ENCODE peak calls at places on chromosome 12, in ten cellular contexts. One of them, this sample, is unnamed.

GRCh38 chr12:3962661-3963483 is 89.7 kb upstream of the PARP11 start:
- DNase-seq in activated CD8-positive, alpha-beta memory T cell treated with anti-CD3 and anti-CD28 coated beads, Interleukin-2, amount 50 U/mL, for 4 hours: peak; percentile 66
- DNase-seq in Right ventricle myocardium superior: no peak
- DNase-seq in NCI-H460: no peak
- DNase-seq in uterus: no peak
- DNase-seq in HEK293T: no peak
- DNase-seq in GM13977: no peak
- DNase-seq in AG10803: no peak
- DNase-seq in effector memory CD8-positive, alpha-beta T cell: peak; percentile 22
- DNase-seq in EL: no peak
- DNase-seq in this sample: no peak

GRCh38 chr12:18546399-18546798 is 191.4 kb downstream of the PLCZ1 start:
- DNase-seq in EL: peak; percentile 21
- DNase-seq in HEK293T: no peak
- DNase-seq in AG10803: peak; percentile 63
- DNase-seq in NCI-H460: peak; percentile 6
- DNase-seq in activated CD8-positive, alpha-beta memory T cell treated with anti-CD3 and anti-CD28 coated beads, Interleukin-2, amount 50 U/mL, for 4 hours: no peak
- DNase-seq in effector memory CD8-positive, alpha-beta T cell: no peak
- DNase-seq in GM13977: no peak
- DNase-seq in Right ventricle myocardium superior: no peak
- DNase-seq in uterus: no peak
- DNase-seq in this sample: no peak

GRCh38 chr12:131209082-131210070 is 255.7 kb downstream of the ADGRD1 start:
- DNase-seq in AG10803: no peak
- DNase-seq in uterus: no peak
- DNase-seq in effector memory CD8-positive, alpha-beta T cell: no peak
- DNase-seq in activated CD8-positive, alpha-beta memory T cell treated with anti-CD3 and anti-CD28 coated beads, Interleukin-2, amount 50 U/mL, for 4 hours: no peak
- DNase-seq in EL: no peak
- DNase-seq in NCI-H460: no peak
- DNase-seq in HEK293T: no peak
- DNase-seq in Right ventricle myocardium superior: no peak
- DNase-seq in GM13977: peak; percentile 14
- DNase-seq in this sample: no peak

GRCh38 chr12:127628655-127629054 is 638.3 kb upstream of the TMEM132C start:
- DNase-seq in AG10803: peak; percentile 84
- DNase-seq in uterus: no peak
- DNase-seq in effector memory CD8-positive, alpha-beta T cell: no peak
- DNase-seq in GM13977: no peak
- DNase-seq in Right ventricle myocardium superior: no peak
- DNase-seq in NCI-H460: no peak
- DNase-seq in activated CD8-positive, alpha-beta memory T cell treated with anti-CD3 and anti-CD28 coated beads, Interleukin-2, amount 50 U/mL, for 4 hours: no peak
- DNase-seq in HEK293T: no peak
- DNase-seq in EL: peak; percentile 54
- DNase-seq in this sample: no peak

GRCh38 chr12:72271401-72271740 is 799 bp upstream of the TRHDE start:
- DNase-seq in EL: peak; percentile 77
- DNase-seq in Right ventricle myocardium superior: no peak
- DNase-seq in effector memory CD8-positive, alpha-beta T cell: no peak
- DNase-seq in AG10803: no peak
- DNase-seq in NCI-H460: no peak
- DNase-seq in activated CD8-positive, alpha-beta memory T cell treated with anti-CD3 and anti-CD28 coated beads, Interleukin-2, amount 50 U/mL, for 4 hours: no peak
- DNase-seq in GM13977: peak; percentile 19
- DNase-seq in HEK293T: peak; percentile 66
- DNase-seq in uterus: peak; percentile 22
- DNase-seq in this sample: no peak

GRCh38 chr12:57066245-57066644 is 12.3 kb downstream of the NEMP1 start:
- DNase-seq in Right ventricle myocardium superior: no peak
- DNase-seq in NCI-H460: no peak
- DNase-seq in GM13977: no peak
- DNase-seq in uterus: no peak
- DNase-seq in AG10803: no peak
- DNase-seq in HEK293T: no peak
- DNase-seq in effector memory CD8-positive, alpha-beta T cell: no peak
- DNase-seq in activated CD8-positive, alpha-beta memory T cell treated with anti-CD3 and anti-CD28 coated beads, Interleukin-2, amount 50 U/mL, for 4 hours: no peak
- DNase-seq in EL: no peak
- DNase-seq in this sample: no peak

GRCh38 chr12:52058631-52059324 is 7.5 kb downstream of the NR4A1 start:
- DNase-seq in HEK293T: no peak
- DNase-seq in GM13977: no peak
- DNase-seq in NCI-H460: no peak
- DNase-seq in uterus: peak; percentile 30
- DNase-seq in EL: no peak
- DNase-seq in AG10803: no peak
- DNase-seq in effector memory CD8-positive, alpha-beta T cell: no peak
- DNase-seq in activated CD8-positive, alpha-beta memory T cell treated with anti-CD3 and anti-CD28 coated beads, Interleukin-2, amount 50 U/mL, for 4 hours: no peak
- DNase-seq in Right ventricle myocardium superior: no peak
- DNase-seq in this sample: peak; percentile 81

GRCh38 chr12:16347391-16348298 is at the start of gene MGST1:
- DNase-seq in AG10803: peak; percentile 55
- DNase-seq in NCI-H460: peak; percentile 70
- DNase-seq in GM13977: no peak
- DNase-seq in HEK293T: peak; percentile 42
- DNase-seq in EL: peak; percentile 61
- DNase-seq in activated CD8-positive, alpha-beta memory T cell treated with anti-CD3 and anti-CD28 coated beads, Interleukin-2, amount 50 U/mL, for 4 hours: no peak
- DNase-seq in uterus: peak; percentile 60
- DNase-seq in Right ventricle myocardium superior: peak; percentile 85
- DNase-seq in effector memory CD8-positive, alpha-beta T cell: no peak
- DNase-seq in this sample: no peak

GRCh38 chr12:57089259-57090245 is 638 bp downstream of the NAB2 start:
- DNase-seq in Right ventricle myocardium superior: peak; percentile 89
- DNase-seq in activated CD8-positive, alpha-beta memory T cell treated with anti-CD3 and anti-CD28 coated beads, Interleukin-2, amount 50 U/mL, for 4 hours: peak; percentile 67
- DNase-seq in NCI-H460: no peak
- DNase-seq in HEK293T: no peak
- DNase-seq in EL: peak; percentile 84
- DNase-seq in effector memory CD8-positive, alpha-beta T cell: no peak
- DNase-seq in uterus: peak; percentile 82
- DNase-seq in AG10803: peak; percentile 49
- DNase-seq in GM13977: peak; percentile 44
- DNase-seq in this sample: peak; percentile 87

This sample was measured in coronary artery.